ENCODE peak calls at places on chromosome 1, in four cellular contexts. S is NCI-H2081, K is GM03348, A is NCI-H345. P is an unnamed sample.

GRCh38 chr1:165235777-165236285 is 120.7 kb downstream of the LMX1A start:
- DNase-seq in A (peak), S (peak), K (peak), P (no peak)

GRCh38 chr1:234699795-234700665 is 90.1 kb upstream of the IRF2BP2 start:
- DNase-seq in K (peak), A (peak), S (no peak), P (peak)

GRCh38 chr1:150696151-150696550 is 803 bp downstream of the GOLPH3L start:
- DNase-seq in A (no peak), S (no peak), K (no peak), P (peak)

GRCh38 chr1:155158991-155159390 is 14.1 kb downstream of the KRTCAP2 start:
- DNase-seq in S (no peak), K (no peak), A (no peak), P (no peak)

GRCh38 chr1:231122143-231122542 is 39.7 kb upstream of the TRIM67 start:
- DNase-seq in S (no peak), A (no peak), K (no peak), P (no peak)

GRCh38 chr1:180722586-180722985 is 90.8 kb downstream of the XPR1 start:
- DNase-seq in K (no peak), S (no peak), A (no peak), P (no peak)

GRCh38 chr1:54263601-54264226 is 63.7 kb downstream of the MRPL37 start:
- DNase-seq in K (no peak), S (no peak), A (no peak), P (no peak)

GRCh38 chr1:56202186-56202585 is 377.2 kb downstream of the PLPP3 start:
- DNase-seq in A (no peak), K (no peak), S (no peak), P (no peak)

GRCh38 chr1:157404063-157404501 is 148.2 kb downstream of the FCRL5 start:
- DNase-seq in K (no peak), S (no peak), A (no peak), P (no peak)

GRCh38 chr1:109300650-109301151 is 6.1 kb downstream of the MYBPHL start:
- DNase-seq in A (no peak), S (no peak), K (no peak), P (no peak)

GRCh38 chr1:201149400-201149799 is 4.9 kb downstream of the TMEM9 start:
- DNase-seq in K (peak), A (peak), S (peak), P (peak)

GRCh38 chr1:12554521-12555305 is 63.3 kb downstream of the DHRS3 start:
- DNase-seq in K (no peak), A (no peak), S (no peak), P (no peak)

GRCh38 chr1:161197560-161198205 is 1.2 kb downstream of the ADAMTS4 start:
- DNase-seq in S (no peak), K (no peak), A (no peak), P (no peak)

GRCh38 chr1:177429234-177429633 is 258.5 kb downstream of the BRINP2 start:
- DNase-seq in A (no peak), S (no peak), K (no peak), P (no peak)

GRCh38 chr1:108816049-108816882 is 40.6 kb downstream of the AKNAD1 start:
- DNase-seq in A (no peak), S (peak), K (peak), P (peak)

GRCh38 chr1:170663441-170664282 is at the start of gene PRRX1:
- DNase-seq in K (peak), S (no peak), A (peak), P (no peak)

GRCh38 chr1:3550511-3551289 is 60.6 kb downstream of the MEGF6 start:
- DNase-seq in A (peak), S (no peak), K (no peak), P (no peak)

GRCh38 chr1:176102243-176102642 is 104.8 kb downstream of the COP1 start:
- DNase-seq in S (no peak), A (no peak), K (peak), P (peak)

GRCh38 chr1:205237526-205238484 is 10.1 kb downstream of the TMCC2 start:
- DNase-seq in S (no peak), K (no peak), A (no peak), P (no peak)

GRCh38 chr1:97461782-97462181 is 459.1 kb downstream of the DPYD start:
- DNase-seq in K (no peak), S (peak), A (no peak), P (no peak)

GRCh38 chr1:4483031-4483625 is 171.3 kb upstream of the AJAP1 start:
- DNase-seq in K (no peak), A (no peak), S (no peak), P (no peak)

GRCh38 chr1:19664453-19665043 is at the start of gene HTR6:
- DNase-seq in K (peak), S (no peak), A (peak), P (no peak)